ENCODE peak calls at places on chromosomes 12 and 14, in five cellular contexts. One of them, this sample, is unnamed.

GRCh38 chr14:89185919-89186849 is 230.8 kb downstream of the FOXN3 start:
- DNase-seq in heart left ventricle: no peak
- DNase-seq in uterus: peak
- DNase-seq in T-helper 2 cell: no peak
- DNase-seq in suprapubic skin: no peak
- DNase-seq in this sample: no peak

GRCh38 chr12:46267618-46268348 is 1.1 kb downstream of the SLC38A1 start:
- DNase-seq in uterus: peak
- DNase-seq in heart left ventricle: no peak
- DNase-seq in T-helper 2 cell: peak
- DNase-seq in suprapubic skin: no peak
- DNase-seq in this sample: peak

GRCh38 chr12:66688836-66689439 is 10.1 kb upstream of the GRIP1 start:
- DNase-seq in uterus: no peak
- DNase-seq in T-helper 2 cell: no peak
- DNase-seq in heart left ventricle: peak
- DNase-seq in suprapubic skin: no peak
- DNase-seq in this sample: peak

GRCh38 chr14:38208825-38209562 is 1.3 kb downstream of the SSTR1 start:
- DNase-seq in T-helper 2 cell: no peak
- DNase-seq in uterus: no peak
- DNase-seq in suprapubic skin: no peak
- DNase-seq in heart left ventricle: no peak
- DNase-seq in this sample: peak

GRCh38 chr12:106296179-106296877 is 6.2 kb upstream of the TCP11L2 start:
- DNase-seq in T-helper 2 cell: no peak
- DNase-seq in suprapubic skin: no peak
- DNase-seq in uterus: no peak
- DNase-seq in heart left ventricle: no peak
- DNase-seq in this sample: no peak

GRCh38 chr12:51001799-51002198 is 24.4 kb downstream of the SLC11A2 start:
- DNase-seq in heart left ventricle: no peak
- DNase-seq in uterus: no peak
- DNase-seq in T-helper 2 cell: no peak
- DNase-seq in suprapubic skin: no peak
- DNase-seq in this sample: no peak

GRCh38 chr12:107352347-107353081 is 259.2 kb upstream of the CRY1 start:
- DNase-seq in uterus: no peak
- DNase-seq in T-helper 2 cell: no peak
- DNase-seq in suprapubic skin: no peak
- DNase-seq in heart left ventricle: no peak
- DNase-seq in this sample: no peak

GRCh38 chr14:96162265-96162664 is 42.4 kb upstream of the BDKRB2 start:
- DNase-seq in uterus: no peak
- DNase-seq in suprapubic skin: no peak
- DNase-seq in heart left ventricle: no peak
- DNase-seq in T-helper 2 cell: no peak
- DNase-seq in this sample: no peak

GRCh38 chr12:71517145-71517846 is 77.7 kb downstream of the LGR5 start:
- DNase-seq in uterus: no peak
- DNase-seq in suprapubic skin: no peak
- DNase-seq in heart left ventricle: no peak
- DNase-seq in T-helper 2 cell: no peak
- DNase-seq in this sample: no peak

GRCh38 chr14:22560638-22561365 is 28.2 kb downstream of the DAD1 start:
- DNase-seq in suprapubic skin: no peak
- DNase-seq in T-helper 2 cell: no peak
- DNase-seq in uterus: no peak
- DNase-seq in heart left ventricle: no peak
- DNase-seq in this sample: peak

GRCh38 chr14:52175982-52176502 is 91.5 kb upstream of the PTGDR start:
- DNase-seq in uterus: no peak
- DNase-seq in suprapubic skin: no peak
- DNase-seq in T-helper 2 cell: no peak
- DNase-seq in heart left ventricle: no peak
- DNase-seq in this sample: no peak

GRCh38 chr12:92784795-92785562 is 82.2 kb downstream of the PLEKHG7 start:
- DNase-seq in suprapubic skin: no peak
- DNase-seq in heart left ventricle: no peak
- DNase-seq in uterus: no peak
- DNase-seq in T-helper 2 cell: no peak
- DNase-seq in this sample: no peak

GRCh38 chr14:23076785-23077408 is 18.0 kb downstream of the ACIN1 start:
- DNase-seq in T-helper 2 cell: no peak
- DNase-seq in uterus: no peak
- DNase-seq in suprapubic skin: no peak
- DNase-seq in heart left ventricle: no peak
- DNase-seq in this sample: no peak

GRCh38 chr12:54160807-54161480 is 27.8 kb downstream of the SMUG1 start:
- DNase-seq in T-helper 2 cell: no peak
- DNase-seq in suprapubic skin: no peak
- DNase-seq in heart left ventricle: no peak
- DNase-seq in uterus: no peak
- DNase-seq in this sample: no peak

GRCh38 chr12:8027856-8028255 is 4.7 kb upstream of the FOXJ2 start:
- DNase-seq in uterus: no peak
- DNase-seq in suprapubic skin: no peak
- DNase-seq in T-helper 2 cell: no peak
- DNase-seq in heart left ventricle: no peak
- DNase-seq in this sample: no peak

GRCh38 chr12:122840580-122841513 is 5.6 kb downstream of the HIP1R start:
- DNase-seq in suprapubic skin: no peak
- DNase-seq in uterus: no peak
- DNase-seq in T-helper 2 cell: no peak
- DNase-seq in heart left ventricle: no peak
- DNase-seq in this sample: no peak

GRCh38 chr12:7369274-7369729 is 65.4 kb downstream of the ACSM4 start:
- DNase-seq in uterus: no peak
- DNase-seq in T-helper 2 cell: no peak
- DNase-seq in heart left ventricle: peak
- DNase-seq in suprapubic skin: peak
- DNase-seq in this sample: peak

GRCh38 chr12:7146906-7147305 is 16.7 kb downstream of the CLSTN3 start:
- DNase-seq in suprapubic skin: peak
- DNase-seq in heart left ventricle: no peak
- DNase-seq in uterus: no peak
- DNase-seq in T-helper 2 cell: no peak
- DNase-seq in this sample: no peak

GRCh38 chr12:25935355-25936144 is 22.9 kb upstream of the RASSF8 start:
- DNase-seq in heart left ventricle: no peak
- DNase-seq in suprapubic skin: no peak
- DNase-seq in T-helper 2 cell: no peak
- DNase-seq in uterus: no peak
- DNase-seq in this sample: no peak

GRCh38 chr12:272942-273906 is 10.6 kb upstream of the SLC6A13 start:
- DNase-seq in T-helper 2 cell: no peak
- DNase-seq in suprapubic skin: no peak
- DNase-seq in uterus: no peak
- DNase-seq in heart left ventricle: no peak
- DNase-seq in this sample: no peak

GRCh38 chr12:57513266-57513665 is 7.0 kb downstream of the DDIT3 start:
- DNase-seq in T-helper 2 cell: no peak
- DNase-seq in suprapubic skin: no peak
- DNase-seq in heart left ventricle: no peak
- DNase-seq in uterus: no peak
- DNase-seq in this sample: no peak

GRCh38 chr14:95056476-95056875 is 100.9 kb downstream of the DICER1 start:
- DNase-seq in uterus: no peak
- DNase-seq in T-helper 2 cell: no peak
- DNase-seq in heart left ventricle: no peak
- DNase-seq in suprapubic skin: no peak
- DNase-seq in this sample: peak

GRCh38 chr12:3325736-3326135 is 165.3 kb upstream of the PRMT8 start:
- DNase-seq in suprapubic skin: no peak
- DNase-seq in heart left ventricle: no peak
- DNase-seq in uterus: no peak
- DNase-seq in T-helper 2 cell: no peak
- DNase-seq in this sample: no peak

GRCh38 chr12:52199294-52199920 is 7.6 kb upstream of the KRT80 start:
- DNase-seq in heart left ventricle: peak
- DNase-seq in suprapubic skin: no peak
- DNase-seq in uterus: no peak
- DNase-seq in T-helper 2 cell: no peak
- DNase-seq in this sample: no peak

This sample was measured in thyroid gland.